ENCODE peak calls at places on chromosomes 1 and 21, in seven cellular contexts. One of them, this sample, is unnamed.

GRCh38 chr1:156498447-156499193 is 2.0 kb downstream of the MEF2D start:
- DNase-seq in brain microvascular endothelial cell: no peak
- DNase-seq in heart right ventricle: peak
- DNase-seq in ovary: peak
- DNase-seq in psoas muscle: peak
- DNase-seq in lung: peak
- DNase-seq in left ventricle myocardium inferior: peak
- DNase-seq in this sample: peak

GRCh38 chr1:87130437-87130836 is 198.2 kb upstream of the LMO4 start:
- DNase-seq in left ventricle myocardium inferior: no peak
- DNase-seq in psoas muscle: no peak
- DNase-seq in heart right ventricle: no peak
- DNase-seq in brain microvascular endothelial cell: no peak
- DNase-seq in ovary: no peak
- DNase-seq in lung: no peak
- DNase-seq in this sample: peak

GRCh38 chr21:36517366-36518075 is 37.6 kb upstream of the CLDN14 start:
- DNase-seq in left ventricle myocardium inferior: no peak
- DNase-seq in ovary: no peak
- DNase-seq in lung: no peak
- DNase-seq in heart right ventricle: no peak
- DNase-seq in psoas muscle: no peak
- DNase-seq in brain microvascular endothelial cell: no peak
- DNase-seq in this sample: no peak

GRCh38 chr1:246110343-246111219 is 396.5 kb downstream of the SMYD3 start:
- DNase-seq in left ventricle myocardium inferior: no peak
- DNase-seq in brain microvascular endothelial cell: peak
- DNase-seq in lung: no peak
- DNase-seq in psoas muscle: no peak
- DNase-seq in heart right ventricle: no peak
- DNase-seq in ovary: peak
- DNase-seq in this sample: peak

GRCh38 chr1:56068908-56069307 is 510.5 kb downstream of the PLPP3 start:
- DNase-seq in heart right ventricle: no peak
- DNase-seq in lung: no peak
- DNase-seq in left ventricle myocardium inferior: no peak
- DNase-seq in ovary: no peak
- DNase-seq in psoas muscle: no peak
- DNase-seq in brain microvascular endothelial cell: no peak
- DNase-seq in this sample: no peak

GRCh38 chr1:235299514-235299858 is 28.5 kb downstream of the ARID4B start:
- DNase-seq in psoas muscle: no peak
- DNase-seq in left ventricle myocardium inferior: no peak
- DNase-seq in heart right ventricle: no peak
- DNase-seq in lung: no peak
- DNase-seq in brain microvascular endothelial cell: no peak
- DNase-seq in ovary: no peak
- DNase-seq in this sample: no peak

GRCh38 chr21:39471598-39471997 is 19.8 kb downstream of the SH3BGR start:
- DNase-seq in left ventricle myocardium inferior: no peak
- DNase-seq in brain microvascular endothelial cell: no peak
- DNase-seq in lung: no peak
- DNase-seq in heart right ventricle: no peak
- DNase-seq in psoas muscle: no peak
- DNase-seq in ovary: no peak
- DNase-seq in this sample: no peak

GRCh38 chr1:236102611-236103010 is 37.7 kb upstream of the NID1 start:
- DNase-seq in heart right ventricle: no peak
- DNase-seq in psoas muscle: no peak
- DNase-seq in brain microvascular endothelial cell: no peak
- DNase-seq in ovary: no peak
- DNase-seq in lung: no peak
- DNase-seq in left ventricle myocardium inferior: no peak
- DNase-seq in this sample: no peak

GRCh38 chr1:228315945-228316588 is 90.6 kb downstream of the TRIM11 start:
- DNase-seq in ovary: peak
- DNase-seq in psoas muscle: peak
- DNase-seq in lung: no peak
- DNase-seq in brain microvascular endothelial cell: no peak
- DNase-seq in left ventricle myocardium inferior: no peak
- DNase-seq in heart right ventricle: no peak
- DNase-seq in this sample: peak

GRCh38 chr21:39319814-39320332 is 6.4 kb upstream of the BRWD1 start:
- DNase-seq in ovary: no peak
- DNase-seq in heart right ventricle: peak
- DNase-seq in brain microvascular endothelial cell: no peak
- DNase-seq in left ventricle myocardium inferior: no peak
- DNase-seq in lung: no peak
- DNase-seq in psoas muscle: no peak
- DNase-seq in this sample: no peak

GRCh38 chr1:116163533-116163932 is 52.3 kb downstream of the MAB21L3 start:
- DNase-seq in ovary: no peak
- DNase-seq in left ventricle myocardium inferior: no peak
- DNase-seq in heart right ventricle: no peak
- DNase-seq in psoas muscle: no peak
- DNase-seq in lung: no peak
- DNase-seq in brain microvascular endothelial cell: no peak
- DNase-seq in this sample: peak

GRCh38 chr21:44951186-44951915 is 11.5 kb downstream of the SLX9 start:
- DNase-seq in psoas muscle: peak
- DNase-seq in left ventricle myocardium inferior: peak
- DNase-seq in ovary: no peak
- DNase-seq in lung: no peak
- DNase-seq in heart right ventricle: no peak
- DNase-seq in brain microvascular endothelial cell: no peak
- DNase-seq in this sample: no peak

GRCh38 chr1:70874063-70874462 is 173.6 kb downstream of the PTGER3 start:
- DNase-seq in ovary: no peak
- DNase-seq in lung: no peak
- DNase-seq in brain microvascular endothelial cell: no peak
- DNase-seq in left ventricle myocardium inferior: peak
- DNase-seq in psoas muscle: no peak
- DNase-seq in heart right ventricle: no peak
- DNase-seq in this sample: no peak

GRCh38 chr21:44742418-44743153 is 31.2 kb upstream of the TSPEAR start:
- DNase-seq in ovary: no peak
- DNase-seq in psoas muscle: no peak
- DNase-seq in left ventricle myocardium inferior: no peak
- DNase-seq in heart right ventricle: no peak
- DNase-seq in brain microvascular endothelial cell: no peak
- DNase-seq in lung: no peak
- DNase-seq in this sample: no peak

GRCh38 chr21:16073571-16073970 is 343.8 kb downstream of the USP25 start:
- DNase-seq in left ventricle myocardium inferior: no peak
- DNase-seq in heart right ventricle: no peak
- DNase-seq in lung: no peak
- DNase-seq in ovary: no peak
- DNase-seq in brain microvascular endothelial cell: no peak
- DNase-seq in psoas muscle: no peak
- DNase-seq in this sample: no peak
- H3K27ac ChIP-seq in left ventricle myocardium inferior: no peak
- H3K27ac ChIP-seq in heart right ventricle: no peak
- H3K27ac ChIP-seq in lung: no peak
- H3K27ac ChIP-seq in ovary: no peak
- H3K27ac ChIP-seq in brain microvascular endothelial cell: no peak
- H3K27ac ChIP-seq in psoas muscle: no peak
- H3K27ac ChIP-seq in this sample: no peak

GRCh38 chr1:42692941-42693340 is 10.7 kb downstream of the YBX1 start:
- DNase-seq in heart right ventricle: no peak
- DNase-seq in ovary: no peak
- DNase-seq in brain microvascular endothelial cell: no peak
- DNase-seq in left ventricle myocardium inferior: no peak
- DNase-seq in lung: no peak
- DNase-seq in psoas muscle: no peak
- DNase-seq in this sample: no peak

GRCh38 chr1:42689912-42690311 is 7.7 kb downstream of the YBX1 start:
- DNase-seq in brain microvascular endothelial cell: no peak
- DNase-seq in heart right ventricle: no peak
- DNase-seq in ovary: no peak
- DNase-seq in psoas muscle: no peak
- DNase-seq in left ventricle myocardium inferior: no peak
- DNase-seq in lung: no peak
- DNase-seq in this sample: no peak

GRCh38 chr1:42690477-42691156 is 8.4 kb downstream of the YBX1 start:
- DNase-seq in left ventricle myocardium inferior: no peak
- DNase-seq in ovary: no peak
- DNase-seq in psoas muscle: no peak
- DNase-seq in brain microvascular endothelial cell: no peak
- DNase-seq in lung: no peak
- DNase-seq in heart right ventricle: no peak
- DNase-seq in this sample: no peak

GRCh38 chr1:42691157-42691498 is 8.9 kb downstream of the YBX1 start:
- DNase-seq in brain microvascular endothelial cell: no peak
- DNase-seq in left ventricle myocardium inferior: no peak
- DNase-seq in psoas muscle: no peak
- DNase-seq in heart right ventricle: no peak
- DNase-seq in ovary: no peak
- DNase-seq in lung: no peak
- DNase-seq in this sample: no peak

GRCh38 chr1:42692461-42692860 is 10.2 kb downstream of the YBX1 start:
- DNase-seq in heart right ventricle: no peak
- DNase-seq in brain microvascular endothelial cell: no peak
- DNase-seq in left ventricle myocardium inferior: no peak
- DNase-seq in ovary: no peak
- DNase-seq in psoas muscle: no peak
- DNase-seq in lung: no peak
- DNase-seq in this sample: no peak
- H3K27ac ChIP-seq in heart right ventricle: no peak
- H3K27ac ChIP-seq in brain microvascular endothelial cell: no peak
- H3K27ac ChIP-seq in left ventricle myocardium inferior: no peak
- H3K27ac ChIP-seq in ovary: no peak
- H3K27ac ChIP-seq in psoas muscle: no peak
- H3K27ac ChIP-seq in lung: no peak
- H3K27ac ChIP-seq in this sample: peak

GRCh38 chr1:92084651-92085050 is 4.5 kb downstream of the BTBD8 start:
- DNase-seq in brain microvascular endothelial cell: no peak
- DNase-seq in heart right ventricle: no peak
- DNase-seq in ovary: no peak
- DNase-seq in lung: no peak
- DNase-seq in psoas muscle: no peak
- DNase-seq in left ventricle myocardium inferior: no peak
- DNase-seq in this sample: no peak

GRCh38 chr1:92081031-92081430 is 886 bp downstream of the BTBD8 start:
- DNase-seq in heart right ventricle: no peak
- DNase-seq in lung: no peak
- DNase-seq in psoas muscle: no peak
- DNase-seq in brain microvascular endothelial cell: no peak
- DNase-seq in ovary: no peak
- DNase-seq in left ventricle myocardium inferior: no peak
- DNase-seq in this sample: no peak

GRCh38 chr1:92079441-92079840 is 704 bp upstream of the BTBD8 start:
- DNase-seq in left ventricle myocardium inferior: no peak
- DNase-seq in brain microvascular endothelial cell: no peak
- DNase-seq in heart right ventricle: no peak
- DNase-seq in lung: no peak
- DNase-seq in psoas muscle: no peak
- DNase-seq in ovary: peak
- DNase-seq in this sample: no peak

GRCh38 chr1:92076363-92076762 is 1.2 kb upstream of the SETSIP start:
- DNase-seq in heart right ventricle: no peak
- DNase-seq in brain microvascular endothelial cell: no peak
- DNase-seq in left ventricle myocardium inferior: no peak
- DNase-seq in psoas muscle: no peak
- DNase-seq in lung: no peak
- DNase-seq in ovary: no peak
- DNase-seq in this sample: no peak

GRCh38 chr1:92080128-92080985 is at the start of gene BTBD8:
- DNase-seq in ovary: peak
- DNase-seq in lung: peak
- DNase-seq in brain microvascular endothelial cell: peak
- DNase-seq in psoas muscle: peak
- DNase-seq in left ventricle myocardium inferior: peak
- DNase-seq in heart right ventricle: peak
- DNase-seq in this sample: peak
- H3K27ac ChIP-seq in ovary: peak
- H3K27ac ChIP-seq in lung: peak
- H3K27ac ChIP-seq in brain microvascular endothelial cell: peak
- H3K27ac ChIP-seq in psoas muscle: peak
- H3K27ac ChIP-seq in left ventricle myocardium inferior: peak
- H3K27ac ChIP-seq in heart right ventricle: peak
- H3K27ac ChIP-seq in this sample: peak

GRCh38 chr1:31588751-31589515 is 12.6 kb downstream of the TINAGL1 start:
- DNase-seq in brain microvascular endothelial cell: no peak
- DNase-seq in left ventricle myocardium inferior: peak
- DNase-seq in lung: no peak
- DNase-seq in heart right ventricle: no peak
- DNase-seq in psoas muscle: peak
- DNase-seq in ovary: peak
- DNase-seq in this sample: peak
- H3K27ac ChIP-seq in brain microvascular endothelial cell: no peak
- H3K27ac ChIP-seq in left ventricle myocardium inferior: peak
- H3K27ac ChIP-seq in lung: peak
- H3K27ac ChIP-seq in heart right ventricle: peak
- H3K27ac ChIP-seq in psoas muscle: peak
- H3K27ac ChIP-seq in ovary: peak
- H3K27ac ChIP-seq in this sample: no peak

DNA sequence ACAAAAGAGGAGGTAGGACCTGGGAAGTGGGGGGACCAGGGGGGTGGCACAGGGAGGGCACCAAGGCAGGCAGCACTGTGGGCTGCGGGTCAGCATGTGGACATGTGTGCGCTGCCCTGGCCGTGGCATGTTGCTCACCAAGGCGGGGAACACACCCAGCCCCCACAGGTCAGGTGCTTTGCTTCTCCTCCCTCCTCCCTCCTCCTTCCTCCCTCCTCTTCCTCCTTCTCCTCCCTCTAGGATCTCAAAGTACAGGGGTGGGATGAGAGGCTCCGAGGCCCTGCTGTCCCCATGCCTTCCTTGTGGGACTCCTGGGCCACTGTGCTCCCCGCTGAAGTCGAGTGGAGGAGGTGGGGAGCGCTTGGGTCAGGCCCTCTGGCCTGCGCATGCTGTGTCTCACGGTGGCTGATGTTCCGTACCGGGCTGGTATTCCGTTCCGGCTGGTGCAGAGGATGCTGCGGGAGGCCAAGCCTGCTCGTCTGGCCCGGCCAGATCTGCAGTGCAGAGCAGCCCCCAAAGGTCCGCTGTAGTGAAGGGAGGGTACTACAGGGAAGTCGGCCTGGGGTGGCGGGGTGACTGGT is 26.6 kb downstream of the SPSB1 start:
- DNase-seq in lung: no peak
- DNase-seq in heart right ventricle: no peak
- DNase-seq in brain microvascular endothelial cell: no peak
- DNase-seq in ovary: no peak
- DNase-seq in left ventricle myocardium inferior: no peak
- DNase-seq in psoas muscle: no peak
- DNase-seq in this sample: no peak
- H3K27ac ChIP-seq in lung: no peak
- H3K27ac ChIP-seq in heart right ventricle: no peak
- H3K27ac ChIP-seq in brain microvascular endothelial cell: no peak
- H3K27ac ChIP-seq in ovary: no peak
- H3K27ac ChIP-seq in left ventricle myocardium inferior: no peak
- H3K27ac ChIP-seq in psoas muscle: no peak
- H3K27ac ChIP-seq in this sample: peak